ENCODE peak calls at places on chromosomes 6 and 20, in five cellular contexts. One of them, this sample, is unnamed.

GRCh38 chr6:97240222-97240621 is 42.8 kb downstream of the MMS22L start:
- DNase-seq in activated T-helper 1 cell treated with Interleukin-2 at 50 U/mL for 16 hours: no peak
- DNase-seq in ACHN: peak
- DNase-seq in lung microvascular endothelial cell: peak
- DNase-seq in foreskin fibroblast: peak
- DNase-seq in this sample: no peak

GRCh38 chr6:105135907-105136432 is 43.8 kb downstream of the POPDC3 start:
- DNase-seq in activated T-helper 1 cell treated with Interleukin-2 at 50 U/mL for 16 hours: no peak
- DNase-seq in ACHN: no peak
- DNase-seq in lung microvascular endothelial cell: no peak
- DNase-seq in foreskin fibroblast: no peak
- DNase-seq in this sample: no peak

GRCh38 chr6:15861486-15861885 is 198.7 kb upstream of the DTNBP1 start:
- DNase-seq in activated T-helper 1 cell treated with Interleukin-2 at 50 U/mL for 16 hours: no peak
- DNase-seq in ACHN: no peak
- DNase-seq in lung microvascular endothelial cell: no peak
- DNase-seq in foreskin fibroblast: no peak
- DNase-seq in this sample: no peak

GRCh38 chr6:30814137-30815084 is 69.9 kb upstream of the DDR1 start:
- DNase-seq in activated T-helper 1 cell treated with Interleukin-2 at 50 U/mL for 16 hours: no peak
- DNase-seq in ACHN: peak
- DNase-seq in lung microvascular endothelial cell: no peak
- DNase-seq in foreskin fibroblast: peak
- DNase-seq in this sample: no peak

GRCh38 chr20:41359541-41360011 is 7.0 kb downstream of the EMILIN3 start:
- DNase-seq in activated T-helper 1 cell treated with Interleukin-2 at 50 U/mL for 16 hours: no peak
- DNase-seq in ACHN: no peak
- DNase-seq in lung microvascular endothelial cell: no peak
- DNase-seq in foreskin fibroblast: no peak
- DNase-seq in this sample: no peak

GRCh38 chr6:62283828-62284411 is 2.1 kb downstream of the KHDRBS2 start:
- DNase-seq in activated T-helper 1 cell treated with Interleukin-2 at 50 U/mL for 16 hours: no peak
- DNase-seq in ACHN: peak
- DNase-seq in lung microvascular endothelial cell: peak
- DNase-seq in foreskin fibroblast: no peak
- DNase-seq in this sample: peak

GRCh38 chr6:32111424-32112066 is 2.4 kb upstream of the TNXB start:
- DNase-seq in activated T-helper 1 cell treated with Interleukin-2 at 50 U/mL for 16 hours: no peak
- DNase-seq in ACHN: no peak
- DNase-seq in lung microvascular endothelial cell: no peak
- DNase-seq in foreskin fibroblast: no peak
- DNase-seq in this sample: no peak

GRCh38 chr20:25397827-25398226 is 7.2 kb upstream of the ABHD12 start:
- DNase-seq in activated T-helper 1 cell treated with Interleukin-2 at 50 U/mL for 16 hours: no peak
- DNase-seq in ACHN: no peak
- DNase-seq in lung microvascular endothelial cell: no peak
- DNase-seq in foreskin fibroblast: no peak
- DNase-seq in this sample: no peak

GRCh38 chr6:81487489-81487888 is 265.0 kb downstream of the TENT5A start:
- DNase-seq in activated T-helper 1 cell treated with Interleukin-2 at 50 U/mL for 16 hours: no peak
- DNase-seq in ACHN: no peak
- DNase-seq in lung microvascular endothelial cell: peak
- DNase-seq in foreskin fibroblast: no peak
- DNase-seq in this sample: no peak

GRCh38 chr6:7062445-7063162 is 45.2 kb upstream of the RREB1 start:
- DNase-seq in activated T-helper 1 cell treated with Interleukin-2 at 50 U/mL for 16 hours: no peak
- DNase-seq in ACHN: no peak
- DNase-seq in lung microvascular endothelial cell: peak
- DNase-seq in foreskin fibroblast: no peak
- DNase-seq in this sample: no peak

GRCh38 chr6:3561745-3562144 is 104.9 kb upstream of the SLC22A23 start:
- DNase-seq in activated T-helper 1 cell treated with Interleukin-2 at 50 U/mL for 16 hours: no peak
- DNase-seq in ACHN: no peak
- DNase-seq in lung microvascular endothelial cell: peak
- DNase-seq in foreskin fibroblast: no peak
- DNase-seq in this sample: peak

GRCh38 chr6:111691345-111692225 is 85.9 kb upstream of the TRAF3IP2 start:
- DNase-seq in activated T-helper 1 cell treated with Interleukin-2 at 50 U/mL for 16 hours: no peak
- DNase-seq in ACHN: no peak
- DNase-seq in lung microvascular endothelial cell: no peak
- DNase-seq in foreskin fibroblast: peak
- DNase-seq in this sample: no peak

GRCh38 chr20:59013959-59014608 is 5.1 kb upstream of the TUBB1 start:
- DNase-seq in activated T-helper 1 cell treated with Interleukin-2 at 50 U/mL for 16 hours: no peak
- DNase-seq in ACHN: no peak
- DNase-seq in lung microvascular endothelial cell: no peak
- DNase-seq in foreskin fibroblast: peak
- DNase-seq in this sample: no peak

GRCh38 chr6:159978291-159979135 is 9.6 kb downstream of the IGF2R start:
- DNase-seq in activated T-helper 1 cell treated with Interleukin-2 at 50 U/mL for 16 hours: no peak
- DNase-seq in ACHN: peak
- DNase-seq in lung microvascular endothelial cell: peak
- DNase-seq in foreskin fibroblast: no peak
- DNase-seq in this sample: no peak

GRCh38 chr6:170098428-170099170 is 192.3 kb downstream of the DLL1 start:
- DNase-seq in activated T-helper 1 cell treated with Interleukin-2 at 50 U/mL for 16 hours: no peak
- DNase-seq in ACHN: no peak
- DNase-seq in lung microvascular endothelial cell: no peak
- DNase-seq in foreskin fibroblast: no peak
- DNase-seq in this sample: no peak

GRCh38 chr6:155196891-155197290 is 66.9 kb upstream of the CLDN20 start:
- DNase-seq in activated T-helper 1 cell treated with Interleukin-2 at 50 U/mL for 16 hours: no peak
- DNase-seq in ACHN: no peak
- DNase-seq in lung microvascular endothelial cell: no peak
- DNase-seq in foreskin fibroblast: no peak
- DNase-seq in this sample: no peak

GRCh38 chr20:8646716-8647115 is 422.2 kb upstream of the PLCB4 start:
- DNase-seq in activated T-helper 1 cell treated with Interleukin-2 at 50 U/mL for 16 hours: no peak
- DNase-seq in ACHN: peak
- DNase-seq in lung microvascular endothelial cell: no peak
- DNase-seq in foreskin fibroblast: peak
- DNase-seq in this sample: no peak

GRCh38 chr6:140766999-140767398 is 1365.7 kb upstream of the GJE1 start:
- DNase-seq in activated T-helper 1 cell treated with Interleukin-2 at 50 U/mL for 16 hours: no peak
- DNase-seq in ACHN: no peak
- DNase-seq in lung microvascular endothelial cell: no peak
- DNase-seq in foreskin fibroblast: no peak
- DNase-seq in this sample: no peak

GRCh38 chr6:30826961-30827342 is 57.4 kb upstream of the DDR1 start:
- DNase-seq in activated T-helper 1 cell treated with Interleukin-2 at 50 U/mL for 16 hours: no peak
- DNase-seq in ACHN: peak
- DNase-seq in lung microvascular endothelial cell: no peak
- DNase-seq in foreskin fibroblast: no peak
- DNase-seq in this sample: no peak

GRCh38 chr6:137852346-137852745 is 14.7 kb upstream of the TNFAIP3 start:
- DNase-seq in activated T-helper 1 cell treated with Interleukin-2 at 50 U/mL for 16 hours: no peak
- DNase-seq in ACHN: no peak
- DNase-seq in lung microvascular endothelial cell: no peak
- DNase-seq in foreskin fibroblast: no peak
- DNase-seq in this sample: no peak

GRCh38 chr6:134240664-134241431 is 77.1 kb downstream of the SGK1 start:
- DNase-seq in activated T-helper 1 cell treated with Interleukin-2 at 50 U/mL for 16 hours: peak
- DNase-seq in ACHN: no peak
- DNase-seq in lung microvascular endothelial cell: no peak
- DNase-seq in foreskin fibroblast: no peak
- DNase-seq in this sample: no peak

This sample was measured in NCI-H460.